ENCODE peak calls at places on chromosomes 6 and 20, in six cellular contexts. One of them, this sample, is unnamed.

GRCh38 chr20:36155629-36155971 is 1.1 kb downstream of the EPB41L1 start:
- DNase-seq in GM23338: no peak
- DNase-seq in stomach: no peak
- DNase-seq in cardiac fibroblast: no peak
- DNase-seq in mammary epithelial cell: no peak
- DNase-seq in mucosa of descending colon: no peak
- DNase-seq in this sample: no peak

GRCh38 chr6:44304282-44305199 is 8.6 kb downstream of the AARS2 start:
- DNase-seq in GM23338: peak
- DNase-seq in mammary epithelial cell: peak
- DNase-seq in mucosa of descending colon: no peak
- DNase-seq in stomach: no peak
- DNase-seq in cardiac fibroblast: peak
- DNase-seq in this sample: peak

GRCh38 chr6:24446670-24447069 is 42.7 kb downstream of the GPLD1 start:
- DNase-seq in cardiac fibroblast: no peak
- DNase-seq in mammary epithelial cell: no peak
- DNase-seq in GM23338: no peak
- DNase-seq in mucosa of descending colon: no peak
- DNase-seq in stomach: no peak
- DNase-seq in this sample: no peak

GRCh38 chr6:75283907-75284284 is 696 bp downstream of the TMEM30A start:
- DNase-seq in GM23338: no peak
- DNase-seq in cardiac fibroblast: no peak
- DNase-seq in mammary epithelial cell: no peak
- DNase-seq in mucosa of descending colon: no peak
- DNase-seq in stomach: no peak
- DNase-seq in this sample: no peak

GRCh38 chr6:135182120-135182992 is 1.2 kb downstream of the MYB start:
- DNase-seq in stomach: peak
- DNase-seq in mucosa of descending colon: peak
- DNase-seq in cardiac fibroblast: peak
- DNase-seq in mammary epithelial cell: peak
- DNase-seq in GM23338: peak
- DNase-seq in this sample: no peak

GRCh38 chr6:148415511-148416286 is 73.1 kb downstream of the SASH1 start:
- DNase-seq in GM23338: no peak
- DNase-seq in mammary epithelial cell: no peak
- DNase-seq in cardiac fibroblast: no peak
- DNase-seq in stomach: no peak
- DNase-seq in mucosa of descending colon: no peak
- DNase-seq in this sample: no peak

GRCh38 chr6:70668499-70668812 is 773 bp downstream of the SMAP1 start:
- DNase-seq in stomach: no peak
- DNase-seq in GM23338: no peak
- DNase-seq in mucosa of descending colon: no peak
- DNase-seq in cardiac fibroblast: peak
- DNase-seq in mammary epithelial cell: no peak
- DNase-seq in this sample: peak

GRCh38 chr6:22222469-22222868 is 74.4 kb downstream of the PRL start:
- DNase-seq in stomach: no peak
- DNase-seq in mucosa of descending colon: no peak
- DNase-seq in mammary epithelial cell: no peak
- DNase-seq in cardiac fibroblast: no peak
- DNase-seq in GM23338: peak
- DNase-seq in this sample: no peak

GRCh38 chr6:42781811-42782688 is at the start of gene BICRAL:
- DNase-seq in GM23338: peak
- DNase-seq in cardiac fibroblast: peak
- DNase-seq in mammary epithelial cell: peak
- DNase-seq in stomach: peak
- DNase-seq in mucosa of descending colon: peak
- DNase-seq in this sample: peak

GRCh38 chr6:6655805-6656251 is 67.3 kb downstream of the LY86 start:
- DNase-seq in mammary epithelial cell: no peak
- DNase-seq in GM23338: no peak
- DNase-seq in stomach: no peak
- DNase-seq in cardiac fibroblast: no peak
- DNase-seq in mucosa of descending colon: no peak
- DNase-seq in this sample: no peak

GRCh38 chr6:53679446-53679933 is 13.9 kb upstream of the KLHL31 start:
- DNase-seq in stomach: no peak
- DNase-seq in cardiac fibroblast: peak
- DNase-seq in mammary epithelial cell: peak
- DNase-seq in mucosa of descending colon: no peak
- DNase-seq in GM23338: peak
- DNase-seq in this sample: peak

GRCh38 chr20:25140968-25141367 is 54.5 kb upstream of the ENTPD6 start:
- DNase-seq in stomach: no peak
- DNase-seq in cardiac fibroblast: no peak
- DNase-seq in GM23338: no peak
- DNase-seq in mucosa of descending colon: no peak
- DNase-seq in mammary epithelial cell: no peak
- DNase-seq in this sample: no peak

GRCh38 chr6:21235162-21235561 is 358.4 kb upstream of the SOX4 start:
- DNase-seq in stomach: no peak
- DNase-seq in mammary epithelial cell: no peak
- DNase-seq in mucosa of descending colon: no peak
- DNase-seq in cardiac fibroblast: no peak
- DNase-seq in GM23338: peak
- DNase-seq in this sample: no peak

GRCh38 chr6:40881501-40881900 is 157.5 kb downstream of the UNC5CL start:
- DNase-seq in mammary epithelial cell: no peak
- DNase-seq in GM23338: no peak
- DNase-seq in stomach: no peak
- DNase-seq in cardiac fibroblast: no peak
- DNase-seq in mucosa of descending colon: no peak
- DNase-seq in this sample: no peak

GRCh38 chr6:4381379-4381778 is 246.0 kb upstream of the ECI2 start:
- DNase-seq in mammary epithelial cell: no peak
- DNase-seq in stomach: no peak
- DNase-seq in mucosa of descending colon: no peak
- DNase-seq in cardiac fibroblast: peak
- DNase-seq in GM23338: no peak
- DNase-seq in this sample: peak

GRCh38 chr20:62817975-62818591 is 1.2 kb downstream of the COL9A3 start:
- DNase-seq in stomach: no peak
- DNase-seq in mammary epithelial cell: no peak
- DNase-seq in cardiac fibroblast: no peak
- DNase-seq in GM23338: no peak
- DNase-seq in mucosa of descending colon: no peak
- DNase-seq in this sample: no peak

GRCh38 chr20:63125581-63125892 is 90.4 kb downstream of the YTHDF1 start:
- DNase-seq in mammary epithelial cell: no peak
- DNase-seq in cardiac fibroblast: no peak
- DNase-seq in stomach: no peak
- DNase-seq in mucosa of descending colon: no peak
- DNase-seq in GM23338: no peak
- DNase-seq in this sample: no peak

GRCh38 chr6:117265425-117266266 is at the start of gene VGLL2:
- DNase-seq in cardiac fibroblast: peak
- DNase-seq in mucosa of descending colon: peak
- DNase-seq in GM23338: peak
- DNase-seq in mammary epithelial cell: peak
- DNase-seq in stomach: no peak
- DNase-seq in this sample: peak

GRCh38 chr6:153994811-153995210 is 44.2 kb upstream of the OPRM1 start:
- DNase-seq in mammary epithelial cell: no peak
- DNase-seq in cardiac fibroblast: no peak
- DNase-seq in stomach: no peak
- DNase-seq in GM23338: no peak
- DNase-seq in mucosa of descending colon: no peak
- DNase-seq in this sample: no peak

GRCh38 chr6:43634702-43635303 is 837 bp upstream of the MAD2L1BP start:
- DNase-seq in mucosa of descending colon: no peak
- DNase-seq in mammary epithelial cell: no peak
- DNase-seq in cardiac fibroblast: no peak
- DNase-seq in stomach: no peak
- DNase-seq in GM23338: no peak
- DNase-seq in this sample: no peak

GRCh38 chr6:88780714-88781389 is 182.6 kb downstream of the RNGTT start:
- DNase-seq in mammary epithelial cell: peak
- DNase-seq in GM23338: peak
- DNase-seq in stomach: no peak
- DNase-seq in mucosa of descending colon: no peak
- DNase-seq in cardiac fibroblast: peak
- DNase-seq in this sample: peak

GRCh38 chr6:43331876-43332275 is 23.2 kb upstream of the CRIP3 start:
- DNase-seq in GM23338: no peak
- DNase-seq in cardiac fibroblast: no peak
- DNase-seq in mucosa of descending colon: no peak
- DNase-seq in mammary epithelial cell: no peak
- DNase-seq in stomach: no peak
- DNase-seq in this sample: no peak

DNA sequence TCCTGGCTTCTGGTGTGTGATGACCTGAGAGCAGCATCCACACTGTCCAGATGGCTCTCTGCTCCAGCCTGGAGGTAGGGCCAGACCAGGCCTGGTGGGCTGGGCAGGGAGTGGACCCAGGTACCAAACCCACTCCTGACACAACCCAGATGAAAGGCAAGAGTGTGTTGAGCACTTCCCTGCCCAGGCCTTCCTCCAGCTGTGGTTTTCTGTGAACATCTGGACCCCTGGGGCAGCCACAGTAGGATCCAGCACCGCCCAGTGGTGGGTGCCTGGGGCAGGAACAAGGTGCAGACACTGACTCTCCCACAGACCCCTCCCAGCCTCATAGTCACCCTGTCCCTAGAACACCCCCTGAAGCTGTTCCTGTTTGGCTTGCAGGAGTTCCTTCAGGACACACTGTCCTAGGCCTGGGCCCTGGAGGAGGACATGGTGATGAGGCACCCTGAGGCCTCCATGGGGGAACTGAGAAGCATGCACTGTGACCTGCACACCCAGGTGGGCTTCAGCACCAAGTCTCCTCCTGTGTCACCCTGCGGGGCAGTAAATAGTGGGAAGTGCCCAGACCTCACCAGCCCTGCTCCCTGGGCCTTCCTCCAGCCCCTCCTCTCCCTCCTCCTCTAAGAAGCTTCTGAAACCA is 28.7 kb downstream of the UBD start:
- DNase-seq in mammary epithelial cell: no peak
- DNase-seq in cardiac fibroblast: no peak
- DNase-seq in mucosa of descending colon: no peak
- DNase-seq in GM23338: no peak
- DNase-seq in stomach: no peak
- DNase-seq in this sample: no peak
- TF ChIP-seq CTCF in mammary epithelial cell: no peak
- TF ChIP-seq CTCF in cardiac fibroblast: no peak
- TF ChIP-seq CTCF in mucosa of descending colon: no peak
- TF ChIP-seq CTCF in GM23338: no peak
- TF ChIP-seq CTCF in stomach: no peak
- TF ChIP-seq CTCF in this sample: no peak

DNA sequence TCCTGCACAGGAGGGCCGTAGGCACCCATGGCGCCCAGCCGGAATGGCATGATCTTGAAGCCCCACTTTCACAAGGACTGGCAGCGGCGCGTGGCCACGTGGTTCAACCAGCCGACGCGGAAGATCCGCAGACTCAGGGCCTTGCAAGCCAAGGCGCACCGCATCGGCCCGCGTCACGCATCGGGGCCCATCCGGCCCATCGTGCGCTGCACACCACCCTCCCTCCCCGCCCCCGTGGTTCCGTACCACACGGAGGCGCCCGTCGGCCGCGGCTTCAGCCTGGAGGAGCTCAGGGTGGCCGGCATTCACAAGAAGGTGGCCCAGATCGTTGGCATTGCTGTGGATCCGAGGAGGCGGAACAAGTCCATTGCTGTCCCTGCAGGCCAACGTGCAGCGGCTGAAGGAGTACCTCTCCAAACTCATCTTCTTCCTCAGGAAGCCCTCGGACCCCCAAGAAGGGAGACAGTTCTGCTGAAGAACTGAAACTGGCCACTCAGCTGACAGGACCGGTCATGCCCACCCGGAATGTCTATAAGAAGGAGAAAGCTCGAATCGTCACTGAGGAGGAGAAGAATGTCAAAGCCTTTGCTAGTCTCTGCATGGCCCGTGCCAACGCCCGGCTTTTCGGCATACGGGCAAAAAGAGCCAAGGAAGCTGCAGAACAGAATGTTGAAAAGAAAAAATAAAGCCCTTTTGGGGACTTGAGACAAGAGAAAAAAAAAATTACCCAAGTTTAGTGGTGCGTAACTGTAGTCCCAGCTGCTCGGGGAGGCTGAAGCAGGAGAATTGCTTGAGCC is 9.9 kb upstream of the NCOA5 start:
- DNase-seq in stomach: no peak
- DNase-seq in cardiac fibroblast: no peak
- DNase-seq in mammary epithelial cell: peak
- DNase-seq in GM23338: peak
- DNase-seq in mucosa of descending colon: no peak
- DNase-seq in this sample: no peak
- H3K4me3 ChIP-seq in stomach: no peak
- H3K4me3 ChIP-seq in cardiac fibroblast: no peak
- H3K4me3 ChIP-seq in mammary epithelial cell: peak
- H3K4me3 ChIP-seq in GM23338: peak
- H3K4me3 ChIP-seq in mucosa of descending colon: no peak
- H3K4me3 ChIP-seq in this sample: no peak

GRCh38 chr6:33964387-33964786 is 160.6 kb upstream of the MLN start:
- DNase-seq in GM23338: no peak
- DNase-seq in mammary epithelial cell: no peak
- DNase-seq in mucosa of descending colon: no peak
- DNase-seq in stomach: no peak
- DNase-seq in cardiac fibroblast: no peak
- DNase-seq in this sample: no peak
- TF ChIP-seq CTCF in GM23338: no peak
- TF ChIP-seq CTCF in mammary epithelial cell: no peak
- TF ChIP-seq CTCF in mucosa of descending colon: no peak
- TF ChIP-seq CTCF in stomach: no peak
- TF ChIP-seq CTCF in cardiac fibroblast: no peak
- TF ChIP-seq CTCF in this sample: no peak

GRCh38 chr6:31945507-31946369 is at the start of gene CFB:
- DNase-seq in mucosa of descending colon: peak
- DNase-seq in mammary epithelial cell: peak
- DNase-seq in stomach: peak
- DNase-seq in cardiac fibroblast: peak
- DNase-seq in GM23338: peak
- DNase-seq in this sample: peak
- H3K4me3 ChIP-seq in mucosa of descending colon: no peak
- H3K4me3 ChIP-seq in mammary epithelial cell: peak
- H3K4me3 ChIP-seq in stomach: peak
- H3K4me3 ChIP-seq in cardiac fibroblast: peak
- H3K4me3 ChIP-seq in GM23338: no peak
- H3K4me3 ChIP-seq in this sample: peak

GRCh38 chr20:11041396-11041795 is 367.6 kb upstream of the JAG1 start:
- DNase-seq in mammary epithelial cell: peak
- DNase-seq in mucosa of descending colon: no peak
- DNase-seq in stomach: no peak
- DNase-seq in GM23338: no peak
- DNase-seq in cardiac fibroblast: peak
- DNase-seq in this sample: no peak

GRCh38 chr20:11048739-11049138 is 374.9 kb upstream of the JAG1 start:
- DNase-seq in stomach: no peak
- DNase-seq in cardiac fibroblast: no peak
- DNase-seq in mammary epithelial cell: no peak
- DNase-seq in mucosa of descending colon: peak
- DNase-seq in GM23338: no peak
- DNase-seq in this sample: no peak

GRCh38 chr20:11044561-11044960 is 370.8 kb upstream of the JAG1 start:
- DNase-seq in mammary epithelial cell: no peak
- DNase-seq in cardiac fibroblast: no peak
- DNase-seq in GM23338: no peak
- DNase-seq in mucosa of descending colon: no peak
- DNase-seq in stomach: no peak
- DNase-seq in this sample: no peak

GRCh38 chr20:11047559-11047958 is 373.8 kb upstream of the JAG1 start:
- DNase-seq in mammary epithelial cell: peak
- DNase-seq in stomach: no peak
- DNase-seq in cardiac fibroblast: no peak
- DNase-seq in mucosa of descending colon: no peak
- DNase-seq in GM23338: no peak
- DNase-seq in this sample: no peak

GRCh38 chr20:11045412-11046175 is 371.8 kb upstream of the JAG1 start:
- DNase-seq in stomach: no peak
- DNase-seq in mucosa of descending colon: no peak
- DNase-seq in GM23338: no peak
- DNase-seq in cardiac fibroblast: no peak
- DNase-seq in mammary epithelial cell: no peak
- DNase-seq in this sample: no peak
- TF ChIP-seq CTCF in stomach: no peak
- TF ChIP-seq CTCF in mucosa of descending colon: no peak
- TF ChIP-seq CTCF in GM23338: no peak
- TF ChIP-seq CTCF in cardiac fibroblast: no peak
- TF ChIP-seq CTCF in mammary epithelial cell: no peak
- TF ChIP-seq CTCF in this sample: no peak